ENCODE peak calls at places on chromosomes 5 and 9, in seven cellular contexts. E is progenitor cell of endocrine pancreas, J is AG04449, Z is fibroblast of mammary gland, D is foreskin fibroblast, N is psoas muscle, F is left ventricle myocardium inferior. L is an unnamed sample.
A peak's percentile ranks its signal among the peaks of the same experiment; 100 is the strongest.

GRCh38 chr5:132657676-132658382 is at the start of gene IL13:
- DNase-seq in E (no peak), J (no peak), Z (no peak), D (no peak), N (no peak), F (no peak), L (no peak)

GRCh38 chr9:85178486-85178885 is 509.0 kb downstream of the NTRK2 start:
- DNase-seq in E (no peak), J (no peak), Z (no peak), D (no peak), N (no peak), F (no peak), L (no peak)

GRCh38 chr9:92592537-92592936 is 56.7 kb upstream of the ECM2 start:
- DNase-seq in E (no peak), J (no peak), Z (no peak), D (no peak), N (no peak), F (no peak), L (no peak)

GRCh38 chr9:14863402-14863801 is 46.8 kb downstream of the FREM1 start:
- DNase-seq in E (no peak), J (no peak), Z (peak; percentile 22), D (peak; percentile 26), N (no peak), F (no peak), L (no peak)

GRCh38 chr5:2142456-2142954 is 259.8 kb upstream of the IRX4 start:
- DNase-seq in E (no peak), J (no peak), Z (no peak), D (no peak), N (no peak), F (no peak), L (no peak)

GRCh38 chr5:56712895-56713565 is 102.3 kb upstream of the MAP3K1 start:
- DNase-seq in E (no peak), J (no peak), Z (no peak), D (no peak), N (no peak), F (no peak), L (no peak)

GRCh38 chr9:121321039-121321503 is 49.0 kb downstream of the STOM start:
- DNase-seq in E (no peak), J (no peak), Z (no peak), D (no peak), N (no peak), F (no peak), L (no peak)

GRCh38 chr9:127021664-127022337 is 100.6 kb downstream of the ANGPTL2 start:
- DNase-seq in E (no peak), J (peak; percentile 97), Z (peak; percentile 100), D (peak; percentile 99), N (peak; percentile 93), F (peak; percentile 89), L (peak; percentile 35)

GRCh38 chr9:116786737-116787136 is 99.6 kb downstream of the TRIM32 start:
- DNase-seq in E (no peak), J (no peak), Z (no peak), D (no peak), N (no peak), F (no peak), L (no peak)

GRCh38 chr9:106450549-106450948 is 412.4 kb upstream of the ZNF462 start:
- DNase-seq in E (no peak), J (no peak), Z (no peak), D (no peak), N (peak; percentile 67), F (peak; percentile 71), L (no peak)

GRCh38 chr5:68306361-68307014 is 90.9 kb downstream of the PIK3R1 start:
- DNase-seq in E (no peak), J (no peak), Z (no peak), D (no peak), N (no peak), F (no peak), L (no peak)

GRCh38 chr5:139600336-139600949 is 39.3 kb downstream of the UBE2D2 start:
- DNase-seq in E (no peak), J (no peak), Z (peak; percentile 79), D (peak; percentile 74), N (no peak), F (no peak), L (no peak)

GRCh38 chr9:69397384-69398214 is 72.6 kb downstream of the ENTREP1 start:
- DNase-seq in E (no peak), J (no peak), Z (peak; percentile 15), D (peak; percentile 27), N (no peak), F (no peak), L (no peak)

GRCh38 chr5:96344678-96345612 is 88.1 kb downstream of the PCSK1 start:
- DNase-seq in E (no peak), J (peak; percentile 51), Z (peak; percentile 90), D (peak; percentile 88), N (no peak), F (no peak), L (no peak)

GRCh38 chr5:53200309-53200708 is 90.8 kb upstream of the MOCS2 start:
- DNase-seq in E (no peak), J (no peak), Z (no peak), D (no peak), N (no peak), F (no peak), L (no peak)

DNA sequence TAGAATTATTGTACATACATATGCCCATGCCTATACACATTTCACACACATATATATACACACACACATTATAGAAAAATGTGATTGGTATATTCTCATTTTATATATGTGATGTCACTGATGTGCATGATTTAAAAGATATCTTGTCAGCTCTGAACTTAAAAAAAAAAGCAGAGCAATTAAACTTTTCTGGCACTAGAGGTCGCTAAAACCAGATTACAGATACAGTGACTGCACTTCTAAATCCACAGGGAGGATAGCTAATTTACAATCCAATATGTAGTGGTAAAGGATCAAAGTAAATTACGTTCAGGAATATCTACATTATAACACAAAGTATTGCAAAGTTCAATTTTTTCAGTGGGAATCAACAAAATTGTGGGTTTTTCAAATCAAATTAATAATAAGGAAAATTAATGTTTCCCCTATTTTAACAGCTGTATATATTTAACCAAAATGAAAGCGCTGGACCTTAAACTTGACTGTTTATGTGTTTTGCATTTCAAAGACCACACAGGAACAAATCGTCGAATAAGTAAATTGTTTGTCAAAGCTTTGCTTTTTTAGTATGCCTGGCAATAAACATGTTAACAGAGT is 1201.2 kb upstream of the C9orf72 start:
- DNase-seq in E (no peak), J (no peak), Z (peak; percentile 49), D (peak; percentile 18), N (no peak), F (no peak), L (peak; percentile 16)
- TF ChIP-seq CTCF in E (peak; percentile 81), J (no peak), Z (peak; percentile 61), D (peak; percentile 44), N (no peak), F (peak; percentile 47), L (peak; percentile 75)

DNA sequence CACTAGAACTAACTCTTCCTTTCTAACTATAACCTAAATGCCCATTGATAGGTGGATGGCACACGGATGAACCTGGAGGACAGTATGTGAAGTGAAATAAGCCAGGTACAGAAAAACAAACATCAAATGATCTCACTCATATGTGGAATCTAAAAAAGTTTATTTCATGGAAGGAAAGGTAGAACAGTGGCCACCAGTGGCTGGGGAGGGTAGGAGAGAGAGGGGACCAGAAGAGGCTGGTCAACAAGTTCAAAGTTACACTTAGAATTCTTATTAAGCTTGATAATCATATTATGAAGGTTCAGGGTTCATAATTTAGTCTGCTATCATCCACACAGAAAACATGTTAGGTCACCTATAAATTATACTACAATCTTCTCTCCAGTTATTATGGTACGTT is 107.6 kb upstream of the SLC12A2 start:
- DNase-seq in E (no peak), J (no peak), Z (no peak), D (no peak), N (no peak), F (no peak), L (no peak)
- TF ChIP-seq CTCF in E (no peak), J (no peak), Z (no peak), D (no peak), N (no peak), F (no peak), L (no peak)

DNA sequence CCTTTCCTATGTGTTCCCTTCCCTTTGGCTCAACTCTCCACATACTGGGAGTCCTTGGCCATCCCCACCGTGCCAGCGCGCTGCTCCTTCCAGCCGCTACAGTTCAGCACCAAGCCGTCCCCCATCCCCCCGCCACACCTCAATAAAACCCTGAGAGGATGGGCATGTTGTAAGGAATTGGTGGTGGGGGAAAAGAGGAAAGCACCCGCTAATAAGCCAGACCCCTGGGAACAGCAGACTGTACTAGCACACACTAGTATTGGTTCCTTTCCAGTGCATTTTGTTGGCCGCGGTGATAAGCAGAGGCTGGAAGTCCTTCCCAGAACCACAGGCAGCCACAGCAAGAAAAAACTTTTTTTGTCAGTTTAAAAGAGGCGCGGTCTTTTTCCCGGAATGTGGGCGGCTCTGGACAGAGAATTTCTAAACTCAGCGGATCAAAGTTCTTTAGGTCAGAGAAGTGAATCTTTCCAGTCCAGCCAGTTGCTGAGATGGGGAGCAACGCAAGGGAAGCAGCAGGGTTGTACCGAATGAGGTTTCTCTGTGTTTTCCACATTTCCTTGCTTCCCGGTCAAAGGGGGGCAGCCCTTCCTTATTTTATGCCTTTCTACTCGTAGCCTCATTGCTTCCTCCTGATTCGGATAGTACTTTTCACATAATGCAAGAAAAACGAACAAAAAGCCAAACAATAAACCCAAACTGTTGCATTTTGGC is 2.1 kb downstream of the CHSY3 start:
- DNase-seq in E (no peak), J (no peak), Z (peak; percentile 71), D (peak; percentile 72), N (no peak), F (no peak), L (no peak)
- TF ChIP-seq CTCF in E (no peak), J (peak; percentile 19), Z (peak; percentile 40), D (peak; percentile 11), N (no peak), F (no peak), L (peak; percentile 7)

GRCh38 chr9:38068866-38069628 is at the start of gene SHB:
- DNase-seq in E (peak; percentile 65), J (no peak), Z (no peak), D (peak; percentile 84), N (peak; percentile 89), F (peak; percentile 90), L (peak; percentile 85)
- TF ChIP-seq CTCF in E (no peak), J (no peak), Z (no peak), D (no peak), N (no peak), F (peak; percentile 68), L (no peak)

GRCh38 chr9:97853844-97854695 is 1.0 kb downstream of the FOXE1 start:
- DNase-seq in E (no peak), J (no peak), Z (peak; percentile 37), D (peak; percentile 55), N (no peak), F (no peak), L (peak; percentile 37)
- TF ChIP-seq CTCF in E (peak; percentile 56), J (peak; percentile 23), Z (no peak), D (no peak), N (peak; percentile 12), F (peak; percentile 18), L (peak; percentile 39)